ENCODE peak calls at places on chromosomes 12 and 14, in nine cellular contexts. P is HCT116, I is IMR-90, K is mammary epithelial cell, Z is lung, X is neural progenitor cell, Q is astrocyte, U is body of pancreas, S is right lobe of liver. R is an unnamed sample.

GRCh38 chr12:19849208-19849607 is 409.9 kb downstream of the AEBP2 start:
- DNase-seq in Z (no peak), S (no peak), X (no peak), Q (no peak), U (no peak), P (no peak), K (no peak), I (no peak), R (no peak)

GRCh38 chr12:31578632-31579031 is 12.3 kb downstream of the DENND5B start:
- DNase-seq in K (no peak), U (no peak), X (no peak), S (no peak), Q (peak), P (no peak), I (peak), Z (no peak), R (no peak)

GRCh38 chr14:23399591-23399990 is 8.5 kb downstream of the MYH6 start:
- DNase-seq in K (no peak), Q (no peak), X (no peak), S (no peak), U (no peak), I (no peak), P (no peak), Z (no peak), R (no peak)

GRCh38 chr12:50572760-50573159 is 68.0 kb downstream of the DIP2B start:
- DNase-seq in S (no peak), X (no peak), Z (no peak), U (no peak), P (no peak), K (peak), Q (no peak), I (no peak), R (no peak)

GRCh38 chr12:121456551-121456950 is 56.6 kb downstream of the RNF34 start:
- DNase-seq in K (peak), X (no peak), S (no peak), U (no peak), Q (no peak), Z (no peak), P (no peak), I (no peak), R (no peak)

GRCh38 chr14:62778847-62779246 is 266.4 kb downstream of the KCNH5 start:
- DNase-seq in Z (no peak), X (no peak), K (peak), Q (peak), P (no peak), S (no peak), U (no peak), I (peak), R (no peak)

GRCh38 chr14:90871605-90872233 is 55.5 kb upstream of the TTC7B start:
- DNase-seq in I (peak), P (no peak), K (peak), Q (peak), U (no peak), Z (no peak), S (no peak), X (no peak), R (peak)

GRCh38 chr12:49728446-49728845 is 12.9 kb upstream of the TMBIM6 start:
- DNase-seq in X (no peak), Q (no peak), S (no peak), K (no peak), P (no peak), U (no peak), Z (no peak), I (no peak), R (no peak)

GRCh38 chr12:42502671-42503070 is 86.9 kb downstream of the PRICKLE1 start:
- DNase-seq in P (no peak), S (no peak), U (no peak), K (no peak), Z (no peak), X (no peak), Q (no peak), I (no peak), R (no peak)

GRCh38 chr12:88876867-88877266 is 296.6 kb upstream of the KITLG start:
- DNase-seq in X (no peak), I (peak), S (no peak), K (peak), P (no peak), Q (no peak), U (no peak), Z (no peak), R (peak)

GRCh38 chr14:75310295-75311059 is 31.8 kb downstream of the FOS start:
- DNase-seq in S (no peak), X (peak), Z (peak), Q (peak), I (peak), K (peak), U (peak), P (no peak), R (peak)

GRCh38 chr14:92794961-92795360 is 856 bp downstream of the GOLGA5 start:
- DNase-seq in Z (no peak), U (no peak), Q (no peak), X (no peak), S (no peak), I (no peak), K (no peak), P (no peak), R (no peak)

GRCh38 chr12:6347367-6348338 is 5.8 kb upstream of the TNFRSF1A start:
- DNase-seq in X (no peak), Z (peak), P (no peak), I (peak), S (no peak), K (no peak), Q (peak), U (peak), R (peak)

GRCh38 chr12:30026621-30027234 is 243.0 kb upstream of the TMTC1 start:
- DNase-seq in I (peak), K (peak), P (no peak), Z (no peak), X (no peak), Q (peak), U (no peak), S (no peak), R (peak)

GRCh38 chr12:104513681-104514080 is 56.9 kb downstream of the CHST11 start:
- DNase-seq in U (no peak), X (peak), Q (peak), P (no peak), I (no peak), S (no peak), K (no peak), Z (no peak), R (no peak)

GRCh38 chr12:20436367-20436766 is 68.0 kb downstream of the PDE3A start:
- DNase-seq in S (no peak), Q (peak), P (no peak), X (no peak), I (peak), U (no peak), K (no peak), Z (no peak), R (no peak)

GRCh38 chr14:103550451-103551337 is 11.8 kb downstream of the BAG5 start:
- DNase-seq in K (no peak), Z (no peak), Q (no peak), X (no peak), I (no peak), P (no peak), S (peak), U (no peak), R (no peak)

GRCh38 chr12:31651893-31652521 is 7.5 kb upstream of the ETFBKMT start:
- DNase-seq in K (no peak), X (no peak), U (no peak), I (no peak), Q (no peak), Z (no peak), S (no peak), P (no peak), R (no peak)

DNA sequence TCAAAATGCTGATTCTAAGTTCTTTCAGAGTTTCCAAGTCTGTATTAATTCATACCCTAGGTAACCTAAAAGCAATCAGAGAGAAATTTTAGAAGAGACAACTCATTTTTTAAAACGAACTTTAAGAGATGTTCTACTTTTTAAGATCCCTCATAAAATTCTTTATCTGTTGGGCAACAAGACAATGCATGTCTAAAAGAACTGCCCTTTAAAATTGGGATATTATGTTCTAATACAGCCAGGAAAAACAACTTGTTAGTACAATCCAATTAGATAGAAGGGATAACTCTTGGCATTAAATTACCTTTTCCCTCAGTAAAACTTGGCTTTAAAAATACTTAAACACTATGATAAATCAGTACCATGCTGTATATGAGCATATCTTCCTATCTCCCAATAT is 15.6 kb downstream of the DICER1 start:
- DNase-seq in U (no peak), X (no peak), Z (no peak), P (no peak), I (no peak), Q (no peak), S (no peak), K (no peak), R (no peak)
- H3K27ac ChIP-seq in U (no peak), X (peak), Z (no peak), P (no peak), I (no peak), Q (no peak), S (no peak), K (no peak), R (no peak)

DNA sequence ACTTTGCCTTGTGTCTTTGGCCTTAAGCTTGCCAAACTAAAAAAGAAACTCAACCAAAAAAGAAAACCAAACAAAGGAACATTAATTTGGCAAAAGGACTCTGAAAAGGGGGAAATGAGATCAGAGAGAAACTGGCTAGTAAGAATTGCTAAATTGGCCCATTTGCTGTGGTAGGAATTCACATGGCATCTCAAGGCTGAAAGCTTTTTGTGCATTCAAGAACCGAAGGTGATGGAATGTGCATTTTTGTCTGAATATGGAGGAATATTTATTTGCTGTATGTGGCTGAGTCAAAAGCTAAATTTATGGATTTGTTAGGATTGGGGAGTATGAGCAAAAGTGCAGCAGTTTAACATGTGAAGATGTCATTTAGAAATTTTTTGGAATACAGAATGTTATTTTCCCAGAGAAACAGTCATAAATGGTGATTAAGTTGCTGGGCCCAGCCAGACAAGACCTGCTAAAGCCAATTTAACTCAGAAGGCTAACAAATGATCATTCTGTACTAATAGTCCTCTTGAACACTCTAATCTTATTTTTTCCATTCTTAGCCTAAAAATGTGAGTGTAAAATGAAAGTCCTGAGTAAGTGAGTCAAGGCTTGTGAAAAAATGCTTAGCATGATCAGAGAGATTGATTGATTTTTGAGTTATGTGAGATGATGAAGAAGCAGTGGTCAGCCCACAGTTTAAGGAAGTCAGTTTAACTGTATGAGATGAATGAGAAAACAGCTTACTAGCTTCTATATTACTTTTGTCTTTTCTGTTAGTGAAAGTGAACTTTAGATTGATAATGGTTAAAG is 94.1 kb downstream of the ANO6 start:
- DNase-seq in U (no peak), S (no peak), I (peak), Q (peak), K (no peak), P (no peak), Z (no peak), X (no peak), R (no peak)
- TF ChIP-seq CTCF in U (no peak), S (no peak), I (peak), Q (no peak), K (no peak), P (no peak), Z (no peak), X (no peak), R (no peak)

GRCh38 chr12:52063081-52063985 is 6.4 kb upstream of the ATG101 start:
- DNase-seq in Q (no peak), U (peak), P (no peak), I (no peak), K (no peak), Z (no peak), S (no peak), X (no peak), R (no peak)
- H3K27ac ChIP-seq in Q (peak), U (peak), P (no peak), I (peak), K (no peak), Z (peak), S (no peak), X (no peak), R (no peak)

GRCh38 chr12:1662761-1663439 is 28.0 kb upstream of the ADIPOR2 start:
- DNase-seq in U (peak), Q (no peak), I (no peak), K (no peak), X (peak), P (peak), S (peak), Z (peak), R (peak)
- TF ChIP-seq CTCF in U (peak), Q (peak), I (peak), K (peak), X (peak), P (peak), S (peak), Z (no peak), R (peak)

R was measured in cardiac muscle cell.